ENCODE peak calls at places on chromosomes 13 and 19, in seven cellular contexts. A is sigmoid colon; T is stimulated activated CD8-positive, alpha-beta memory T cell treated with anti-CD3 and anti-CD28 coated beads, Interleukin-12 subunit alpha, Interleukin-12 subunit beta, amount 100 ng/mL, for 1 hour; J is cardiac fibroblast; U is heart left ventricle; Q is HT-29; Y is AG08395. G is an unnamed sample.

GRCh38 chr13:80888421-80888820 is 547.5 kb upstream of the SPRY2 start:
- DNase-seq in J (no peak), T (no peak), U (no peak), A (no peak), Y (no peak), Q (no peak), G (no peak)

GRCh38 chr19:40433391-40434216 is 7.8 kb upstream of the SERTAD1 start:
- DNase-seq in U (peak), Y (peak), J (peak), T (peak), Q (peak), A (peak), G (peak)

GRCh38 chr13:44050450-44051063 is 170.9 kb downstream of the LACC1 start:
- DNase-seq in Q (peak), J (peak), A (no peak), Y (peak), U (no peak), T (no peak), G (peak)

GRCh38 chr19:47111081-47111589 is 2.4 kb downstream of the ZC3H4 start:
- DNase-seq in Y (no peak), Q (peak), U (no peak), J (no peak), A (peak), T (no peak), G (peak)

GRCh38 chr19:45553464-45553863 is 31.1 kb downstream of the OPA3 start:
- DNase-seq in T (no peak), U (peak), Y (no peak), A (no peak), J (no peak), Q (peak), G (no peak)

GRCh38 chr19:40486017-40486416 is 19.2 kb downstream of the SPTBN4 start:
- DNase-seq in J (no peak), Y (no peak), Q (no peak), A (no peak), T (no peak), U (no peak), G (no peak)

GRCh38 chr13:29978211-29978610 is 127.8 kb upstream of the UBL3 start:
- DNase-seq in J (peak), U (no peak), T (no peak), Q (no peak), Y (no peak), A (no peak), G (no peak)

GRCh38 chr19:29767039-29767735 is 44.6 kb upstream of the CCNE1 start:
- DNase-seq in J (no peak), A (no peak), Y (no peak), T (no peak), U (no peak), Q (no peak), G (no peak)

GRCh38 chr19:12155324-12155723 is 1.2 kb downstream of the ZNF625 start:
- DNase-seq in U (no peak), A (no peak), J (no peak), T (no peak), Y (no peak), Q (no peak), G (no peak)

GRCh38 chr19:13803038-13803437 is 7.8 kb downstream of the ZSWIM4 start:
- DNase-seq in A (no peak), U (no peak), Q (peak), T (no peak), J (no peak), Y (no peak), G (no peak)

GRCh38 chr13:82655518-82655855 is 1226.8 kb downstream of the SLITRK1 start:
- DNase-seq in U (no peak), J (peak), Y (no peak), T (no peak), A (no peak), Q (no peak), G (no peak)

GRCh38 chr19:49224856-49225255 is 67.3 kb downstream of the TRPM4 start:
- DNase-seq in J (peak), A (no peak), Q (peak), U (peak), Y (peak), T (no peak), G (peak)

G was measured in OCI-M1.